ENCODE peak calls at places on chromosomes 16 and 17, in five cellular contexts. One of them, this sample, is unnamed.

GRCh38 chr16:50428116-50428515 is 59.3 kb upstream of the BRD7 start:
- DNase-seq in A549: no peak
- DNase-seq in H1: no peak
- DNase-seq in HepG2: no peak
- DNase-seq in K562: no peak
- DNase-seq in this sample: no peak

GRCh38 chr16:30066882-30067583 is 1.5 kb downstream of the ALDOA start:
- DNase-seq in A549: no peak
- DNase-seq in HepG2: no peak
- DNase-seq in H1: no peak
- DNase-seq in K562: no peak
- DNase-seq in this sample: no peak

GRCh38 chr17:42078396-42079042 is 19.8 kb downstream of the ZNF385C start:
- DNase-seq in A549: no peak
- DNase-seq in K562: peak
- DNase-seq in HepG2: no peak
- DNase-seq in H1: no peak
- DNase-seq in this sample: no peak

GRCh38 chr17:16419074-16419928 is 3.9 kb downstream of the TRPV2 start:
- DNase-seq in H1: no peak
- DNase-seq in A549: peak
- DNase-seq in K562: peak
- DNase-seq in HepG2: peak
- DNase-seq in this sample: peak

GRCh38 chr17:81552244-81553017 is at the start of gene FAAP100:
- DNase-seq in K562: peak
- DNase-seq in A549: peak
- DNase-seq in H1: peak
- DNase-seq in HepG2: peak
- DNase-seq in this sample: peak

GRCh38 chr16:54062361-54063346 is 223.9 kb downstream of the IRX3 start:
- DNase-seq in A549: no peak
- DNase-seq in HepG2: no peak
- DNase-seq in H1: peak
- DNase-seq in K562: no peak
- DNase-seq in this sample: no peak

GRCh38 chr17:3766783-3767182 is 34.2 kb downstream of the ITGAE start:
- DNase-seq in H1: no peak
- DNase-seq in K562: no peak
- DNase-seq in A549: no peak
- DNase-seq in HepG2: no peak
- DNase-seq in this sample: no peak

GRCh38 chr16:25257956-25258855 is 561 bp upstream of the ZKSCAN2 start:
- DNase-seq in H1: peak
- DNase-seq in K562: peak
- DNase-seq in HepG2: peak
- DNase-seq in A549: peak
- DNase-seq in this sample: peak

GRCh38 chr16:54633943-54634362 is 296.7 kb upstream of the IRX5 start:
- DNase-seq in K562: peak
- DNase-seq in HepG2: peak
- DNase-seq in H1: peak
- DNase-seq in A549: peak
- DNase-seq in this sample: no peak

GRCh38 chr17:35063514-35064223 is at the start of gene RFFL:
- DNase-seq in HepG2: peak
- DNase-seq in K562: peak
- DNase-seq in H1: peak
- DNase-seq in A549: peak
- DNase-seq in this sample: peak

GRCh38 chr17:17711708-17712141 is 30.5 kb downstream of the RAI1 start:
- DNase-seq in K562: no peak
- DNase-seq in HepG2: peak
- DNase-seq in H1: no peak
- DNase-seq in A549: no peak
- DNase-seq in this sample: no peak

GRCh38 chr17:77115510-77115909 is 25.3 kb upstream of the SEC14L1 start:
- DNase-seq in H1: no peak
- DNase-seq in HepG2: no peak
- DNase-seq in K562: no peak
- DNase-seq in A549: no peak
- DNase-seq in this sample: no peak

GRCh38 chr16:4409081-4409932 is 7.1 kb downstream of the CORO7 start:
- DNase-seq in H1: peak
- DNase-seq in A549: peak
- DNase-seq in K562: no peak
- DNase-seq in HepG2: no peak
- DNase-seq in this sample: no peak

GRCh38 chr16:12901204-12901596 is 198 bp upstream of the SHISA9 start:
- DNase-seq in A549: no peak
- DNase-seq in K562: no peak
- DNase-seq in HepG2: no peak
- DNase-seq in H1: peak
- DNase-seq in this sample: no peak

GRCh38 chr16:61098505-61098904 is 937.7 kb downstream of the CDH8 start:
- DNase-seq in H1: no peak
- DNase-seq in K562: no peak
- DNase-seq in A549: no peak
- DNase-seq in HepG2: no peak
- DNase-seq in this sample: no peak

GRCh38 chr16:75997606-75998005 is 271.3 kb upstream of the CPHXL start:
- DNase-seq in HepG2: no peak
- DNase-seq in H1: no peak
- DNase-seq in A549: no peak
- DNase-seq in K562: no peak
- DNase-seq in this sample: no peak

GRCh38 chr17:36001862-36002603 is 680 bp upstream of the CCL15 start:
- DNase-seq in K562: peak
- DNase-seq in A549: no peak
- DNase-seq in HepG2: peak
- DNase-seq in H1: no peak
- DNase-seq in this sample: no peak

GRCh38 chr16:80317132-80318098 is 223.4 kb upstream of the DYNLRB2 start:
- DNase-seq in HepG2: peak
- DNase-seq in A549: no peak
- DNase-seq in K562: peak
- DNase-seq in H1: peak
- DNase-seq in this sample: no peak

GRCh38 chr16:67258160-67258835 is 9.5 kb downstream of the SLC9A5 start:
- DNase-seq in K562: no peak
- DNase-seq in A549: no peak
- DNase-seq in HepG2: no peak
- DNase-seq in H1: no peak
- DNase-seq in this sample: no peak

GRCh38 chr17:58303981-58304734 is 23.4 kb upstream of the MPO start:
- DNase-seq in A549: peak
- DNase-seq in HepG2: peak
- DNase-seq in H1: peak
- DNase-seq in K562: peak
- DNase-seq in this sample: no peak

GRCh38 chr16:19138601-19139000 is 24.8 kb downstream of the ITPRIPL2 start:
- DNase-seq in H1: no peak
- DNase-seq in HepG2: no peak
- DNase-seq in K562: no peak
- DNase-seq in A549: peak
- DNase-seq in this sample: no peak

GRCh38 chr17:81153340-81153803 is 11.9 kb upstream of the PVALEF start:
- DNase-seq in A549: no peak
- DNase-seq in HepG2: no peak
- DNase-seq in H1: no peak
- DNase-seq in K562: peak
- DNase-seq in this sample: no peak

GRCh38 chr17:74448774-74449173 is 16.9 kb downstream of the GPRC5C start:
- DNase-seq in A549: no peak
- DNase-seq in H1: no peak
- DNase-seq in K562: no peak
- DNase-seq in HepG2: no peak
- DNase-seq in this sample: no peak

GRCh38 chr17:31688704-31689103 is 170.3 kb downstream of the COPRS start:
- DNase-seq in HepG2: no peak
- DNase-seq in H1: no peak
- DNase-seq in A549: no peak
- DNase-seq in K562: no peak
- DNase-seq in this sample: no peak
- TF ChIP-seq KDM1A in HepG2: no peak
- TF ChIP-seq KDM1A in H1: no peak
- TF ChIP-seq KDM1A in A549: no peak
- TF ChIP-seq KDM1A in K562: no peak
- TF ChIP-seq KDM1A in this sample: no peak

GRCh38 chr17:27770877-27771276 is 29.5 kb downstream of the NOS2 start:
- DNase-seq in H1: no peak
- DNase-seq in K562: no peak
- DNase-seq in A549: no peak
- DNase-seq in HepG2: no peak
- DNase-seq in this sample: no peak

GRCh38 chr17:27776882-27777624 is 23.3 kb downstream of the NOS2 start:
- DNase-seq in HepG2: no peak
- DNase-seq in K562: no peak
- DNase-seq in A549: no peak
- DNase-seq in H1: no peak
- DNase-seq in this sample: no peak

GRCh38 chr17:27768858-27769410 is 31.4 kb downstream of the NOS2 start:
- DNase-seq in K562: no peak
- DNase-seq in HepG2: no peak
- DNase-seq in H1: no peak
- DNase-seq in A549: no peak
- DNase-seq in this sample: no peak

GRCh38 chr17:27766438-27766837 is 33.9 kb downstream of the NOS2 start:
- DNase-seq in K562: no peak
- DNase-seq in A549: no peak
- DNase-seq in H1: no peak
- DNase-seq in HepG2: no peak
- DNase-seq in this sample: no peak

GRCh38 chr17:27771576-27771975 is 28.8 kb downstream of the NOS2 start:
- DNase-seq in K562: no peak
- DNase-seq in A549: no peak
- DNase-seq in H1: no peak
- DNase-seq in HepG2: no peak
- DNase-seq in this sample: no peak
- TF ChIP-seq KDM1A in K562: no peak
- TF ChIP-seq KDM1A in A549: no peak
- TF ChIP-seq KDM1A in H1: no peak
- TF ChIP-seq KDM1A in HepG2: no peak
- TF ChIP-seq KDM1A in this sample: no peak

DNA sequence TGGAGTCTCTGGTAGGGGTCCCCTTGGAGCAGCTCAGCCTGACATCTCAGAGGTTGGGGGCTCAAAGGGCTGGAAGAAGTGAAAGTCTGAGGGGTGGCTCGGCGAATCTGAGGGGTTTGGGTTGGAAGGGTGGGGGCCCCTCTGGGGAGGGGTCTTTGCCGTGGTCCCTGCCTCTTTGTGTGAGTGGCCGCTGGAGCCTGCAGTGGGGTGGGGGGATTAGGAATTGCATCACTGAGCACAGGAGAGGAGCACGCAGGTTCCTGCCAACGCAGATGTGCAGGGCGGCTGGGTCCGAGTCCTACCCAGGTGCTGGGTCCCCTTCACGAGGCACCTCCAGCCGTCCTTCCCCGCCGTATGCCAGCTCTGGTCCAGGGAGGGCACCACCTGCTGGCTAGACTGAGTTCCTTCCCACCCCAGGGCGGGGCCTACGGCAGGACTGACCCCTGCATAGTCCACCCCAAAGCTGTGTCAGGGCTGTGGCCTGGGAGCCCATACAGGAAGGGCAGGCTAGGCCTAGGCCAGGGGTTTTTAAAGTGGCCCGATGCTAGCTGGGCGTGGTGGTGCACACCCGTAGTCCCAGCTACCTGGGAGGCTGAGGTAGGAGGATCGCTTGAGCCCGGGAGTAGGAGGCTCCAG is 9.9 kb downstream of the FMNL1 start:
- DNase-seq in HepG2: peak
- DNase-seq in K562: no peak
- DNase-seq in H1: peak
- DNase-seq in A549: peak
- DNase-seq in this sample: no peak
- TF ChIP-seq KDM1A in HepG2: no peak
- TF ChIP-seq KDM1A in K562: no peak
- TF ChIP-seq KDM1A in H1: no peak
- TF ChIP-seq KDM1A in A549: no peak
- TF ChIP-seq KDM1A in this sample: no peak

DNA sequence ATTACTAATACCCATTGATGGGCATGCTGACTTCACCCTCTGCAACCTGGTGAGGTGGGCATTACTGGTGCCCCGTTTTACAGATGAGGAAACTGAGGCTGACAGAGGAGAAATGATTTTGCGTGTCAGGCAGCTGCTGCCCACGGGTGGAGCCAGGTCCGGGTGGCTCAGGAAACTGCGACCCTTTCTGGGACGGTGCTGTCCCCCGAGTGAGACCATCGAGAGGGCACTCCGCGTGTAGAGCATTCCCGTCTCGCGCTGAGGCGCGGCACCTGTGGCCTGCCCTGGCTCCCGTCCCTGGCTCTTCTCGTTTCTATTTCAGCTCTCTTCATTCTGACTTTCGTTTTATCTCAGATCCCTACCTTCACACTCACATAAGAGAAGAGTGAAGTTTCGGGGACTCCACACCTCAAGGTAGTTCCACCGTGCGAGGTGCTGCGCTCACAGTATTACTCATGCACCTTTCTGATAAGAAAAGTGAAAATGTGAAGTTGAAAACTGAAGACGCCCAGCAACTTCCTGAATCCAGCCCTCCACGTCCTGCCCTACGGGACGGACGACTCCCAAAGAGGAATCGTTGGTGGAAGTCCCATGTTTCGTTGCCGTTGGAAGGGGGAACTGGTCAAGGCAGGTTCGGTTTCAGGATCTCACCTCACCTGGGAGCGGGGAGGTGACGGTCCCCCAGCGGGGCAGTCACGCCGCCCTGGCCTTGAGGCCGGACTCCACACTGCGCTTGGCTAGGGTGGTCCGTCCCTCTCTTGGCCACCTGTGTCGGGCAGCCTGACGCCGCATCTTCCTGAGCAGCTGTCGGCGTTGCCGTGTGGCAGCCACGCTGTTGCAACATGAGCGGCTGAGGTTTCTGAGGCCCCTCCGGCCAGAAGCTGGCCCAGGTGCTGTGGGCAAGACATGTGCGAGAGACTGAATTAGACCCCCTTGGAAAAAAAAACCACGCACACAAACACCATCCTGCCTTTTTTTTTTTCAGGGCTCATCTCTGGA is 48.8 kb downstream of the IRF8 start:
- DNase-seq in HepG2: no peak
- DNase-seq in K562: no peak
- DNase-seq in A549: no peak
- DNase-seq in H1: no peak
- DNase-seq in this sample: peak
- TF ChIP-seq KDM1A in HepG2: no peak
- TF ChIP-seq KDM1A in K562: no peak
- TF ChIP-seq KDM1A in A549: no peak
- TF ChIP-seq KDM1A in H1: no peak
- TF ChIP-seq KDM1A in this sample: no peak